ENCODE peak calls at places on chromosomes 6 and 20, in four cellular contexts. O is K562, G is A549, B is IMR-90. S is an unnamed sample.

GRCh38 chr6:106728296-106728870 is 99.0 kb downstream of the QRSL1 start:
- DNase-seq in O (no peak), G (no peak), B (no peak), S (no peak)

GRCh38 chr6:64255000-64255399 is 619.4 kb downstream of the PHF3 start:
- DNase-seq in O (no peak), G (no peak), B (no peak), S (no peak)

GRCh38 chr6:113763883-113764282 is 93.3 kb upstream of the MARCKS start:
- DNase-seq in O (no peak), G (peak), B (peak), S (no peak)

GRCh38 chr6:108689279-108690161 is 128.8 kb downstream of the FOXO3 start:
- DNase-seq in O (peak), G (no peak), B (peak), S (no peak)

GRCh38 chr6:14975124-14975815 is 270.6 kb upstream of the JARID2 start:
- DNase-seq in O (peak), G (no peak), B (peak), S (no peak)

GRCh38 chr6:122653094-122653493 is 42.9 kb downstream of the PKIB start:
- DNase-seq in O (no peak), G (no peak), B (peak), S (no peak)

GRCh38 chr6:160455484-160456213 is 107.5 kb downstream of the SLC22A3 start:
- DNase-seq in O (peak), G (peak), B (peak), S (peak)

GRCh38 chr6:147166360-147166944 is 37.8 kb upstream of the STXBP5 start:
- DNase-seq in O (peak), G (no peak), B (peak), S (peak)

GRCh38 chr20:51016521-51016920 is 6.4 kb downstream of the KCNG1 start:
- DNase-seq in O (no peak), G (no peak), B (no peak), S (no peak)

GRCh38 chr20:61735503-61735785 is 330.2 kb downstream of the TAF4 start:
- DNase-seq in O (no peak), G (no peak), B (no peak), S (no peak)

GRCh38 chr6:138001750-138002349 is 105.4 kb downstream of the PERP start:
- DNase-seq in O (peak), G (peak), B (peak), S (peak)

GRCh38 chr6:158761746-158762145 is 57.4 kb downstream of the EZR start:
- DNase-seq in O (no peak), G (no peak), B (no peak), S (no peak)

GRCh38 chr20:24607402-24607801 is 138.0 kb downstream of the SYNDIG1 start:
- DNase-seq in O (no peak), G (no peak), B (no peak), S (no peak)

GRCh38 chr20:43446361-43446879 is 11.3 kb upstream of the SRSF6 start:
- DNase-seq in O (no peak), G (no peak), B (no peak), S (no peak)

GRCh38 chr6:27890351-27891299 is 21.6 kb downstream of the OR2B2 start:
- DNase-seq in O (peak), G (peak), B (peak), S (peak)

DNA sequence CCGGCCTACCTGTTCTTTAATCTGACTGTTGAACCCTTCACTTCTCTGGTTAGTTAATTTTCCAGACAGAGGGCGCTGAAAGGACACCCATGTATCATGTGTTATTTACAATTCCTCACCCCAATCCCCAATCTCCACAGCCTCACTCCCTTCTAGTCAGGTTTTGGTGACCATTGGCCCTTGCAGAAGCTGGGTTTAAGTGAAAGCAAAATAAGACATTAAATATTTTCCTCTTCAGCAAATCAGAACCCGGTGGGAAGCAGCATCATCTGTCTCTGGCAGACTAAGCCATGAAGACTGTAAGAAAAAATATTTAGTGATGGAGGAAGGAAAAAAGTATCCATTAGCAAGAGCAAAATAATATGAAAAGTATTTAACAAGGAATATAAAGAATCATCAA is 9.4 kb upstream of the HLA-DQA1 start:
- DNase-seq in O (no peak), G (no peak), B (peak), S (peak)
- TF ChIP-seq BHLHE40 in O (no peak), G (no peak), B (no peak), S (no peak)

GRCh38 chr20:62975812-62976413 is 23.4 kb downstream of the SLC17A9 start:
- DNase-seq in O (no peak), G (no peak), B (no peak), S (no peak)

GRCh38 chr20:62979310-62979709 is 26.8 kb downstream of the SLC17A9 start:
- DNase-seq in O (no peak), G (no peak), B (no peak), S (no peak)

GRCh38 chr20:62978559-62978938 is 26.0 kb downstream of the SLC17A9 start:
- DNase-seq in O (no peak), G (no peak), B (no peak), S (no peak)

GRCh38 chr20:62979876-62980373 is 26.8 kb downstream of the BHLHE23 start:
- DNase-seq in O (no peak), G (no peak), B (no peak), S (no peak)

GRCh38 chr20:62977613-62978558 is 25.4 kb downstream of the SLC17A9 start:
- DNase-seq in O (no peak), G (peak), B (no peak), S (no peak)
- TF ChIP-seq BHLHE40 in O (no peak), G (no peak), B (no peak), S (no peak)

DNA sequence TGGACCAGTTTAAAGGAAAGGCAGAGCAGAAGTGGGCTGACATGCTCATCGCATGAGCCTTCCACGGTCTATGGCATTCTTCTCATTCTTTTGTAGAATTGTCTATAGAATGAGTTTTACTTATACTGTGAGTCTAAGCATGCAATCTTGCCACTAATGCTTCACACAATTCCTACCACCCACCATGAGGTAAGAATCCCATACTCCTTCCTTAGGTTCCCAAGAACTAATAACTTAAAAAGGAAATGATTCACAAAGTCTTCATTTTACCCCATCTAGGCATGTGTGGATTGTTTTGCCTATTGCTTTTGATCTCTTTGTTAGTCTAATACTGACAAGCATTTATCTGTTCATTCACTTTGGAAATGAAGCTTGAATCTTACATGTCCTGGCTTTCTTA is 195.2 kb downstream of the LY86 start:
- DNase-seq in O (no peak), G (no peak), B (no peak), S (no peak)
- TF ChIP-seq BHLHE40 in O (no peak), G (no peak), B (no peak), S (no peak)

GRCh38 chr6:111679126-111679525 is 73.4 kb upstream of the TRAF3IP2 start:
- DNase-seq in O (no peak), G (no peak), B (no peak), S (no peak)

GRCh38 chr6:111677186-111677990 is 71.7 kb upstream of the TRAF3IP2 start:
- DNase-seq in O (no peak), G (no peak), B (no peak), S (no peak)

GRCh38 chr6:111683126-111683525 is 77.4 kb upstream of the TRAF3IP2 start:
- DNase-seq in O (no peak), G (no peak), B (no peak), S (no peak)

GRCh38 chr6:111681856-111682255 is 76.2 kb upstream of the TRAF3IP2 start:
- DNase-seq in O (no peak), G (no peak), B (no peak), S (no peak)

DNA sequence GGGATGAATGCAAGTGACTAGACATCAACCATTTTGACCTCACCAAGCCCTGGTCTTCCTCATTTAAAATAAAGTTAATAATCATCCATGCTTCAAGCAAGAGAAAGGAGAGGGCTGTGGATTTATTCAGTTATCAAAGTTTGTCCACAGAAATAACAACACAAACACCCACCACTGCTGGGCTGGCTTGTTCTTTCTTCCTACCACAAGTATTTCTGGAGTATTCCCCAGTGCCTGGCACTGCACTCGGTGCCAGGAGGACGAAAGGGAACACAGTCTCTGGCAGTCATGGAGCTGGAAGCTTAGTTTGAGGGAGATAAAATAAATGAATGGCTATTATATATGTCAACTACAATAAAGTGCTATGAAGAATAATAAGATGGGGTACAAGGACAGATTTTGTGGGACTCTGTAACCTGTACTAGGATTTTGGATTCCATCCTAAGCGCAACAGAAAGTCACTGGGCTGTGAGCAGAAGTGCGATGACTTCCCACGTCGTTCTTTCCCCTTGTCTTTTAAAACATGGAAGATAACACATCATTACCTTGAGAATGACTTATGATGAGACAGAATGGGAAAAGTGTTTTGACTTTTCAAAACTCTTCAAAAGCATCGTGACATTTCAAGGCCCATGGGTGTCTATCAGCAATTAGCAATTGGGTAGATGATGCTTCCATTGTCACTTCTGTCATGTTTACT is 74.5 kb upstream of the TRAF3IP2 start:
- DNase-seq in O (no peak), G (no peak), B (no peak), S (no peak)
- TF ChIP-seq BHLHE40 in O (no peak), G (no peak), B (no peak), S (no peak)

DNA sequence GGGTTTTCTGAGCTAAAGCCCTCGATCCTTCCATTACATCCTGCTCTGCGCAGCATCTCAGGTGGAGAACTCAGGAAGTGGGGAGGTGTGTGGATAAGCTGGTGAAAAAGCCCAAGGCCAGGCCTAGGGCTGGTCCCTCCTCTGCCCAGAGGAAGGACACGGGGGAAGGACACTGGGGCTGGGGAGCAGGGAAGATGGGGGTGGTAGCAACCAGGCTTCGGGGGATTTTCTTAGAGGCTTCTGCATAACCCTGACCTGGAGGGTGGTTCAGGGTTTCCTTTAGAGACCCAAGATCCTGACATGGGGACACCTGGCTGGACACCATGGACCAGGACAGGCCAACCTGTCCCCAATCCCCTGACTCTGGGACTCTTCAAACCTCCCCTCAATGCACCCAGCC is 37.9 kb downstream of the SUN5 start:
- DNase-seq in O (no peak), G (no peak), B (no peak), S (no peak)
- TF ChIP-seq BHLHE40 in O (no peak), G (no peak), B (no peak), S (no peak)

GRCh38 chr6:52694404-52694803 is 23.5 kb downstream of the TMEM14A start:
- DNase-seq in O (no peak), G (no peak), B (no peak), S (no peak)

GRCh38 chr6:52696418-52696817 is 25.5 kb downstream of the TMEM14A start:
- DNase-seq in O (no peak), G (no peak), B (no peak), S (no peak)

GRCh38 chr6:52693777-52694176 is 22.9 kb downstream of the TMEM14A start:
- DNase-seq in O (no peak), G (no peak), B (no peak), S (no peak)

GRCh38 chr6:52697903-52698302 is 27.0 kb downstream of the TMEM14A start:
- DNase-seq in O (no peak), G (no peak), B (no peak), S (no peak)
- TF ChIP-seq BHLHE40 in O (no peak), G (no peak), B (no peak), S (no peak)

GRCh38 chr6:148565931-148566663 is 180.7 kb upstream of the UST start:
- DNase-seq in O (no peak), G (no peak), B (peak), S (no peak)
- TF ChIP-seq BHLHE40 in O (no peak), G (no peak), B (peak), S (no peak)

GRCh38 chr20:54047048-54047447 is 23.3 kb downstream of the BCAS1 start:
- DNase-seq in O (no peak), G (no peak), B (no peak), S (no peak)

GRCh38 chr20:54042021-54042420 is 28.4 kb downstream of the BCAS1 start:
- DNase-seq in O (no peak), G (no peak), B (no peak), S (no peak)

GRCh38 chr20:54043044-54043967 is 27.1 kb downstream of the BCAS1 start:
- DNase-seq in O (peak), G (no peak), B (no peak), S (no peak)

GRCh38 chr20:54041336-54041735 is 29.1 kb downstream of the BCAS1 start:
- DNase-seq in O (no peak), G (no peak), B (no peak), S (no peak)

DNA sequence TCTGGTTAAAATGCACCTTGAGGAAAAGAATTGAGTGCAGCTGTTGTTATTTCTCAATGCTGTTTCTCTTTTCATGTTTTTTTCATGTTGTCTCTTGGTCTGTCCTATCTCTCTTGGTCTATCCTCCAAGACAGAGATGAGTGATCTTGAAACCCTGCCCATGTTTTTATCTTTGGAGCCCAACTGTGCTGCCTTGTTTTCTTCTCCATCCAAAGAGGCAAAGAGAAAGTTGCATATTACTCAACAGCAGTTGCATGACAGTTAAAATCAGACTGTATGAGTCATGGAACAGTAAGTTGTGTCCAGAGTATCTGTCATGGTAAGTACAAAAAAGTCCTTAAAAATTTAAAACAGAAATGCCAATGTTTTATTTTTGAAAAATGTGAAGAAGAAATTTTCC is 26.2 kb downstream of the BCAS1 start:
- DNase-seq in O (peak), G (no peak), B (peak), S (no peak)
- TF ChIP-seq BHLHE40 in O (no peak), G (no peak), B (no peak), S (no peak)

S was measured in HEK293T.